ENCODE peak calls at places on chromosomes 11 and 22, in five cellular contexts. K, R, Y, P and Z are unnamed samples.

GRCh38 chr11:122108192-122108799 is 7.7 kb downstream of the BLID start:
- DNase-seq in K (peak; percentile 20), R (no peak), Y (peak; percentile 58), P (peak; percentile 57), Z (peak; percentile 25)

GRCh38 chr11:72411623-72412532 is 22.5 kb downstream of the CLPB start:
- DNase-seq in K (no peak), R (no peak), Y (peak; percentile 98), P (no peak), Z (no peak)

GRCh38 chr22:44702479-44703219 is 645 bp downstream of the PRR5 start:
- DNase-seq in K (no peak), R (no peak), Y (peak; percentile 66), P (no peak), Z (no peak)

GRCh38 chr22:42459273-42460040 is 27.3 kb upstream of the NFAM1 start:
- DNase-seq in K (no peak), R (no peak), Y (peak; percentile 75), P (no peak), Z (no peak)

GRCh38 chr11:97754976-97755375 is 1265.8 kb upstream of the CNTN5 start:
- DNase-seq in K (no peak), R (no peak), Y (no peak), P (no peak), Z (no peak)

GRCh38 chr11:4606231-4607015 is 1.6 kb downstream of the TRIM68 start:
- DNase-seq in K (no peak), R (no peak), Y (no peak), P (no peak), Z (no peak)

GRCh38 chr11:416757-417621 is 2.2 kb upstream of the SIGIRR start:
- DNase-seq in K (no peak), R (peak; percentile 50), Y (peak; percentile 50), P (no peak), Z (no peak)

GRCh38 chr11:8032576-8033311 is 45.6 kb downstream of the EIF3F start:
- DNase-seq in K (no peak), R (no peak), Y (no peak), P (no peak), Z (no peak)

GRCh38 chr11:73240190-73240781 is 22.2 kb downstream of the P2RY2 start:
- DNase-seq in K (no peak), R (no peak), Y (no peak), P (no peak), Z (no peak)

GRCh38 chr11:30018443-30018842 is 1.6 kb upstream of the KCNA4 start:
- DNase-seq in K (no peak), R (no peak), Y (peak; percentile 29), P (no peak), Z (no peak)

GRCh38 chr11:119029340-119030028 is 1.2 kb downstream of the SLC37A4 start:
- DNase-seq in K (no peak), R (no peak), Y (peak; percentile 74), P (no peak), Z (no peak)

GRCh38 chr22:28247114-28247513 is 328.1 kb upstream of the PITPNB start:
- DNase-seq in K (no peak), R (no peak), Y (no peak), P (no peak), Z (no peak)

GRCh38 chr11:76207642-76208378 is 1.5 kb upstream of the WNT11 start:
- DNase-seq in K (peak; percentile 37), R (no peak), Y (peak; percentile 92), P (peak; percentile 51), Z (peak; percentile 61)

GRCh38 chr22:27627444-27627833 is 174.1 kb downstream of the MN1 start:
- DNase-seq in K (no peak), R (no peak), Y (peak; percentile 62), P (peak; percentile 44), Z (no peak)

GRCh38 chr11:47857485-47858168 is 9.5 kb upstream of the NUP160 start:
- DNase-seq in K (no peak), R (no peak), Y (no peak), P (no peak), Z (peak; percentile 23)

GRCh38 chr11:104531075-104531474 is 367.1 kb upstream of the PDGFD start:
- DNase-seq in K (no peak), R (peak; percentile 10), Y (peak; percentile 14), P (no peak), Z (no peak)

GRCh38 chr11:102476812-102477211 is 24.2 kb upstream of the TMEM123 start:
- DNase-seq in K (no peak), R (no peak), Y (peak; percentile 24), P (no peak), Z (no peak)

GRCh38 chr22:49211176-49211575 is 616.5 kb downstream of the BRD1 start:
- DNase-seq in K (no peak), R (no peak), Y (no peak), P (no peak), Z (no peak)

GRCh38 chr22:30947821-30948454 is 20.6 kb downstream of the MORC2 start:
- DNase-seq in K (no peak), R (no peak), Y (peak; percentile 51), P (peak; percentile 16), Z (peak; percentile 12)

GRCh38 chr11:87127131-87127530 is 89.4 kb downstream of the TMEM135 start:
- DNase-seq in K (no peak), R (no peak), Y (no peak), P (no peak), Z (no peak)

GRCh38 chr11:120532511-120533196 is 21.1 kb downstream of the GRIK4 start:
- DNase-seq in K (no peak), R (no peak), Y (peak; percentile 42), P (no peak), Z (no peak)

GRCh38 chr11:47617417-47617809 is 23.2 kb upstream of the C1QTNF4 start:
- DNase-seq in K (no peak), R (no peak), Y (no peak), P (no peak), Z (no peak)

GRCh38 chr22:36886016-36886415 is 25.2 kb downstream of the NCF4 start:
- DNase-seq in K (no peak), R (no peak), Y (no peak), P (no peak), Z (no peak)

GRCh38 chr11:77200351-77200750 is 72.3 kb downstream of the MYO7A start:
- DNase-seq in K (no peak), R (no peak), Y (no peak), P (no peak), Z (no peak)

GRCh38 chr11:101407324-101407723 is 176.5 kb downstream of the TRPC6 start:
- DNase-seq in K (no peak), R (no peak), Y (no peak), P (no peak), Z (no peak)

GRCh38 chr11:25925359-25925758 is 406.6 kb upstream of the ANO3 start:
- DNase-seq in K (no peak), R (no peak), Y (no peak), P (no peak), Z (no peak)

GRCh38 chr22:42425337-42425988 is 6.7 kb downstream of the NFAM1 start:
- DNase-seq in K (no peak), R (no peak), Y (no peak), P (no peak), Z (no peak)

GRCh38 chr22:19991645-19992451 is 24.8 kb downstream of the ARVCF start:
- DNase-seq in K (peak; percentile 14), R (no peak), Y (no peak), P (no peak), Z (no peak)

GRCh38 chr11:123822591-123822990 is 16.4 kb upstream of the OR6M1 start:
- DNase-seq in K (no peak), R (no peak), Y (peak; percentile 16), P (no peak), Z (no peak)

GRCh38 chr11:94740083-94740974 is 27.8 kb upstream of the AMOTL1 start:
- DNase-seq in K (peak; percentile 24), R (no peak), Y (peak; percentile 48), P (no peak), Z (no peak)